ENCODE peak calls at places on chromosomes 6 and 20, in seven cellular contexts. One of them, this sample, is unnamed.
A peak's percentile ranks its signal among the peaks of the same experiment; 100 is the strongest.

GRCh38 chr6:4732691-4733315 is 43.4 kb upstream of the CDYL start:
- DNase-seq in NCI-H146: no peak
- DNase-seq in GM20000: no peak
- DNase-seq in OCI-M1: peak; percentile 85
- DNase-seq in H4: peak; percentile 88
- DNase-seq in NCI-H1694: peak; percentile 67
- DNase-seq in effector memory CD8-positive, alpha-beta T cell: no peak
- DNase-seq in this sample: no peak

GRCh38 chr6:20688710-20689500 is 154.6 kb downstream of the CDKAL1 start:
- DNase-seq in NCI-H146: peak; percentile 36
- DNase-seq in GM20000: peak; percentile 25
- DNase-seq in OCI-M1: peak; percentile 69
- DNase-seq in H4: peak; percentile 30
- DNase-seq in NCI-H1694: peak; percentile 52
- DNase-seq in effector memory CD8-positive, alpha-beta T cell: no peak
- DNase-seq in this sample: no peak

GRCh38 chr20:50592282-50593004 is 82.3 kb downstream of the PTPN1 start:
- DNase-seq in NCI-H146: no peak
- DNase-seq in GM20000: no peak
- DNase-seq in OCI-M1: peak; percentile 9
- DNase-seq in H4: no peak
- DNase-seq in NCI-H1694: no peak
- DNase-seq in effector memory CD8-positive, alpha-beta T cell: no peak
- DNase-seq in this sample: no peak

GRCh38 chr6:166579234-166579575 is 7.3 kb downstream of the RAMACL start:
- DNase-seq in NCI-H146: no peak
- DNase-seq in GM20000: no peak
- DNase-seq in OCI-M1: no peak
- DNase-seq in H4: no peak
- DNase-seq in NCI-H1694: no peak
- DNase-seq in effector memory CD8-positive, alpha-beta T cell: no peak
- DNase-seq in this sample: no peak

GRCh38 chr20:8722277-8722928 is 346.5 kb upstream of the PLCB4 start:
- DNase-seq in NCI-H146: peak; percentile 71
- DNase-seq in GM20000: peak; percentile 35
- DNase-seq in OCI-M1: peak; percentile 81
- DNase-seq in H4: peak; percentile 60
- DNase-seq in NCI-H1694: peak; percentile 56
- DNase-seq in effector memory CD8-positive, alpha-beta T cell: peak; percentile 33
- DNase-seq in this sample: no peak

GRCh38 chr6:119323478-119323877 is 26.1 kb downstream of the MAN1A1 start:
- DNase-seq in NCI-H146: no peak
- DNase-seq in GM20000: no peak
- DNase-seq in OCI-M1: no peak
- DNase-seq in H4: no peak
- DNase-seq in NCI-H1694: no peak
- DNase-seq in effector memory CD8-positive, alpha-beta T cell: no peak
- DNase-seq in this sample: no peak

GRCh38 chr6:165799736-165800135 is 136.7 kb upstream of the PDE10A start:
- DNase-seq in NCI-H146: no peak
- DNase-seq in GM20000: no peak
- DNase-seq in OCI-M1: no peak
- DNase-seq in H4: no peak
- DNase-seq in NCI-H1694: no peak
- DNase-seq in effector memory CD8-positive, alpha-beta T cell: no peak
- DNase-seq in this sample: no peak

GRCh38 chr20:10946124-10946880 is 272.5 kb upstream of the JAG1 start:
- DNase-seq in NCI-H146: no peak
- DNase-seq in GM20000: peak; percentile 11
- DNase-seq in OCI-M1: no peak
- DNase-seq in H4: no peak
- DNase-seq in NCI-H1694: no peak
- DNase-seq in effector memory CD8-positive, alpha-beta T cell: no peak
- DNase-seq in this sample: no peak

GRCh38 chr6:1901556-1901955 is 291.8 kb downstream of the FOXC1 start:
- DNase-seq in NCI-H146: no peak
- DNase-seq in GM20000: no peak
- DNase-seq in OCI-M1: peak; percentile 22
- DNase-seq in H4: peak; percentile 19
- DNase-seq in NCI-H1694: no peak
- DNase-seq in effector memory CD8-positive, alpha-beta T cell: no peak
- DNase-seq in this sample: no peak

GRCh38 chr6:15017251-15017650 is 228.6 kb upstream of the JARID2 start:
- DNase-seq in NCI-H146: no peak
- DNase-seq in GM20000: no peak
- DNase-seq in OCI-M1: peak; percentile 89
- DNase-seq in H4: no peak
- DNase-seq in NCI-H1694: no peak
- DNase-seq in effector memory CD8-positive, alpha-beta T cell: no peak
- DNase-seq in this sample: no peak

GRCh38 chr6:45698046-45698445 is 317.6 kb downstream of the CLIC5 start:
- DNase-seq in NCI-H146: no peak
- DNase-seq in GM20000: no peak
- DNase-seq in OCI-M1: no peak
- DNase-seq in H4: peak; percentile 61
- DNase-seq in NCI-H1694: no peak
- DNase-seq in effector memory CD8-positive, alpha-beta T cell: no peak
- DNase-seq in this sample: no peak

GRCh38 chr20:13995086-13995665 is at the start of gene MACROD2:
- DNase-seq in NCI-H146: peak; percentile 100
- DNase-seq in GM20000: no peak
- DNase-seq in OCI-M1: peak; percentile 88
- DNase-seq in H4: peak; percentile 95
- DNase-seq in NCI-H1694: peak; percentile 75
- DNase-seq in effector memory CD8-positive, alpha-beta T cell: no peak
- DNase-seq in this sample: no peak

GRCh38 chr20:33659341-33660034 is 2.6 kb upstream of the C20orf144 start:
- DNase-seq in NCI-H146: no peak
- DNase-seq in GM20000: no peak
- DNase-seq in OCI-M1: no peak
- DNase-seq in H4: no peak
- DNase-seq in NCI-H1694: no peak
- DNase-seq in effector memory CD8-positive, alpha-beta T cell: no peak
- DNase-seq in this sample: no peak

GRCh38 chr20:23048283-23049200 is 930 bp downstream of the THBD start:
- DNase-seq in NCI-H146: peak; percentile 61
- DNase-seq in GM20000: no peak
- DNase-seq in OCI-M1: no peak
- DNase-seq in H4: no peak
- DNase-seq in NCI-H1694: no peak
- DNase-seq in effector memory CD8-positive, alpha-beta T cell: no peak
- DNase-seq in this sample: no peak

GRCh38 chr6:108260126-108260808 is 573 bp downstream of the SNX3 start:
- DNase-seq in NCI-H146: peak; percentile 24
- DNase-seq in GM20000: peak; percentile 64
- DNase-seq in OCI-M1: peak; percentile 81
- DNase-seq in H4: peak; percentile 10
- DNase-seq in NCI-H1694: no peak
- DNase-seq in effector memory CD8-positive, alpha-beta T cell: peak; percentile 0
- DNase-seq in this sample: peak; percentile 24

GRCh38 chr20:50728981-50729874 is 2.2 kb upstream of the PARD6B start:
- DNase-seq in NCI-H146: peak; percentile 7
- DNase-seq in GM20000: no peak
- DNase-seq in OCI-M1: no peak
- DNase-seq in H4: no peak
- DNase-seq in NCI-H1694: no peak
- DNase-seq in effector memory CD8-positive, alpha-beta T cell: no peak
- DNase-seq in this sample: no peak

GRCh38 chr6:38649744-38650143 is 10.0 kb upstream of the BTBD9 start:
- DNase-seq in NCI-H146: no peak
- DNase-seq in GM20000: no peak
- DNase-seq in OCI-M1: no peak
- DNase-seq in H4: no peak
- DNase-seq in NCI-H1694: no peak
- DNase-seq in effector memory CD8-positive, alpha-beta T cell: no peak
- DNase-seq in this sample: no peak

GRCh38 chr6:15312500-15312899 is 66.6 kb downstream of the JARID2 start:
- DNase-seq in NCI-H146: no peak
- DNase-seq in GM20000: no peak
- DNase-seq in OCI-M1: no peak
- DNase-seq in H4: no peak
- DNase-seq in NCI-H1694: no peak
- DNase-seq in effector memory CD8-positive, alpha-beta T cell: no peak
- DNase-seq in this sample: no peak

GRCh38 chr6:134517863-134518262 is 200.0 kb upstream of the SGK1 start:
- DNase-seq in NCI-H146: no peak
- DNase-seq in GM20000: no peak
- DNase-seq in OCI-M1: no peak
- DNase-seq in H4: no peak
- DNase-seq in NCI-H1694: no peak
- DNase-seq in effector memory CD8-positive, alpha-beta T cell: no peak
- DNase-seq in this sample: no peak

GRCh38 chr6:44063561-44064059 is 63.6 kb downstream of the MRPL14 start:
- DNase-seq in NCI-H146: no peak
- DNase-seq in GM20000: no peak
- DNase-seq in OCI-M1: no peak
- DNase-seq in H4: no peak
- DNase-seq in NCI-H1694: no peak
- DNase-seq in effector memory CD8-positive, alpha-beta T cell: no peak
- DNase-seq in this sample: no peak

GRCh38 chr6:14713008-14713452 is 532.8 kb upstream of the JARID2 start:
- DNase-seq in NCI-H146: peak; percentile 69
- DNase-seq in GM20000: no peak
- DNase-seq in OCI-M1: no peak
- DNase-seq in H4: peak; percentile 59
- DNase-seq in NCI-H1694: no peak
- DNase-seq in effector memory CD8-positive, alpha-beta T cell: no peak
- DNase-seq in this sample: no peak

GRCh38 chr20:38986663-38987062 is 24.5 kb downstream of the DHX35 start:
- DNase-seq in NCI-H146: no peak
- DNase-seq in GM20000: no peak
- DNase-seq in OCI-M1: no peak
- DNase-seq in H4: no peak
- DNase-seq in NCI-H1694: no peak
- DNase-seq in effector memory CD8-positive, alpha-beta T cell: no peak
- DNase-seq in this sample: no peak

GRCh38 chr6:131206463-131207251 is 71.4 kb downstream of the AKAP7 start:
- DNase-seq in NCI-H146: no peak
- DNase-seq in GM20000: no peak
- DNase-seq in OCI-M1: no peak
- DNase-seq in H4: no peak
- DNase-seq in NCI-H1694: no peak
- DNase-seq in effector memory CD8-positive, alpha-beta T cell: no peak
- DNase-seq in this sample: no peak

GRCh38 chr6:100346828-100347227 is 117.9 kb downstream of the SIM1 start:
- DNase-seq in NCI-H146: no peak
- DNase-seq in GM20000: no peak
- DNase-seq in OCI-M1: peak; percentile 68
- DNase-seq in H4: no peak
- DNase-seq in NCI-H1694: no peak
- DNase-seq in effector memory CD8-positive, alpha-beta T cell: no peak
- DNase-seq in this sample: no peak